ENCODE peak calls at places on chromosomes 11 and 22, in nine cellular contexts. R is thoracic aorta, L is pancreas, H is left lung, T is uterus, Q is heart right ventricle, I is vagina, N is WERI-Rb-1, M is fibroblast of lung. X is an unnamed sample.

GRCh38 chr11:36296925-36297604 is 977 bp downstream of the PRR5L start:
- DNase-seq in R (no peak), L (no peak), H (no peak), T (no peak), Q (no peak), I (no peak), N (no peak), M (peak; percentile 98), X (no peak)

GRCh38 chr22:35328472-35328885 is 28.8 kb downstream of the TOM1 start:
- DNase-seq in R (no peak), L (peak; percentile 90), H (peak; percentile 65), T (no peak), Q (no peak), I (no peak), N (no peak), M (no peak), X (no peak)

GRCh38 chr11:35288817-35289541 is 130.4 kb downstream of the SLC1A2 start:
- DNase-seq in R (no peak), L (no peak), H (no peak), T (no peak), Q (no peak), I (no peak), N (no peak), M (peak; percentile 79), X (no peak)

GRCh38 chr11:36500315-36500721 is 9.8 kb downstream of the TRAF6 start:
- DNase-seq in R (peak; percentile 21), L (no peak), H (no peak), T (no peak), Q (peak; percentile 40), I (no peak), N (no peak), M (peak; percentile 89), X (no peak)

GRCh38 chr11:21104641-21105040 is 435.3 kb downstream of the NELL1 start:
- DNase-seq in R (no peak), L (no peak), H (no peak), T (no peak), Q (no peak), I (no peak), N (no peak), M (no peak), X (no peak)

GRCh38 chr22:46007848-46008261 is 30.9 kb upstream of the WNT7B start:
- DNase-seq in R (peak; percentile 78), L (peak; percentile 63), H (no peak), T (peak; percentile 93), Q (peak; percentile 89), I (no peak), N (no peak), M (peak; percentile 90), X (peak; percentile 96)

GRCh38 chr11:77823775-77824174 is 2.8 kb downstream of the AAMDC start:
- DNase-seq in R (no peak), L (no peak), H (no peak), T (no peak), Q (no peak), I (no peak), N (no peak), M (peak; percentile 58), X (no peak)

GRCh38 chr11:68383976-68384501 is 71.6 kb downstream of the LRP5 start:
- DNase-seq in R (peak; percentile 55), L (peak; percentile 42), H (peak; percentile 51), T (peak; percentile 72), Q (peak; percentile 75), I (no peak), N (peak; percentile 73), M (peak; percentile 46), X (no peak)

GRCh38 chr11:33507967-33508366 is 192.7 kb downstream of the C11orf91 start:
- DNase-seq in R (no peak), L (peak; percentile 6), H (no peak), T (no peak), Q (no peak), I (no peak), N (peak; percentile 38), M (peak; percentile 57), X (no peak)

GRCh38 chr22:24134090-24134846 is 47.0 kb upstream of the SUSD2 start:
- DNase-seq in R (no peak), L (no peak), H (peak; percentile 72), T (peak; percentile 37), Q (peak; percentile 49), I (no peak), N (no peak), M (peak; percentile 39), X (no peak)

GRCh38 chr11:115522302-115522701 is 18.1 kb upstream of the CADM1 start:
- DNase-seq in R (no peak), L (no peak), H (no peak), T (no peak), Q (no peak), I (no peak), N (no peak), M (no peak), X (no peak)

DNA sequence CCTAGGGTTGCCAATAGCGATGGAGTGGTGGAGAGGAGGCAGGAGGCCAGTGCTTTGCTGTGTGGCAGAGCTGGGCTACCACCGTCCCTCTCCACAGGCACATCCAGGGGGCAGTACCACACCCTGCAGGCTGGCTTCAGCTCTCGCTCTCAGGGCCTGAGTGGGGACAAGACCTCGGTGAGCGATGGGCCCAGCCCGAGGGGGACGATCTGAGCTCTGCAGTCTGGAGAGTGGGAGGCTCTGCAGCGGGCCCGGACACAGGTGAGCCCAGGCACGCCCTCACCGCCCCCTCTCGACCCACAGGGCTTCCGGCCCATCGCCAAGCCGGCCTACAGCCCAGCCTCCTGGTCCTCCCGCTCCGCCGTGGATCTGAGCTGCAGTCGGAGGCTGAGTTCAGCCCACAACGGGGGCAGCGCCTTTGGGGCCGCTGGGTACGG is 2.5 kb downstream of the PKP3 start:
- DNase-seq in R (no peak), L (no peak), H (no peak), T (no peak), Q (no peak), I (no peak), N (peak; percentile 37), M (peak; percentile 33), X (no peak)
- TF ChIP-seq CTCF in R (no peak), L (no peak), H (no peak), T (no peak), Q (peak; percentile 22), I (no peak), N (peak; percentile 63), M (peak; percentile 33), X (no peak)

GRCh38 chr22:25146906-25147754 is 52.5 kb upstream of the CRYBB3 start:
- DNase-seq in R (no peak), L (no peak), H (no peak), T (no peak), Q (no peak), I (no peak), N (no peak), M (no peak), X (no peak)

GRCh38 chr22:25144522-25144921 is 55.1 kb upstream of the CRYBB3 start:
- DNase-seq in R (no peak), L (no peak), H (no peak), T (no peak), Q (no peak), I (no peak), N (no peak), M (no peak), X (no peak)

GRCh38 chr22:25148149-25148691 is 51.4 kb upstream of the CRYBB3 start:
- DNase-seq in R (no peak), L (no peak), H (no peak), T (no peak), Q (peak; percentile 28), I (no peak), N (no peak), M (no peak), X (no peak)

GRCh38 chr22:25146311-25146710 is 53.3 kb upstream of the CRYBB3 start:
- DNase-seq in R (no peak), L (no peak), H (no peak), T (no peak), Q (no peak), I (no peak), N (no peak), M (no peak), X (no peak)

GRCh38 chr22:25149014-25149413 is 50.6 kb upstream of the CRYBB3 start:
- DNase-seq in R (no peak), L (no peak), H (no peak), T (no peak), Q (no peak), I (no peak), N (no peak), M (no peak), X (no peak)
- H3K27ac ChIP-seq in R (no peak overlapping the region), L (no peak overlapping the region), H (peak overlapping the region; percentile 7), T (no peak overlapping the region), Q (no peak overlapping the region), I (no peak overlapping the region), N (no peak overlapping the region), M (no peak overlapping the region), X (no peak overlapping the region)

DNA sequence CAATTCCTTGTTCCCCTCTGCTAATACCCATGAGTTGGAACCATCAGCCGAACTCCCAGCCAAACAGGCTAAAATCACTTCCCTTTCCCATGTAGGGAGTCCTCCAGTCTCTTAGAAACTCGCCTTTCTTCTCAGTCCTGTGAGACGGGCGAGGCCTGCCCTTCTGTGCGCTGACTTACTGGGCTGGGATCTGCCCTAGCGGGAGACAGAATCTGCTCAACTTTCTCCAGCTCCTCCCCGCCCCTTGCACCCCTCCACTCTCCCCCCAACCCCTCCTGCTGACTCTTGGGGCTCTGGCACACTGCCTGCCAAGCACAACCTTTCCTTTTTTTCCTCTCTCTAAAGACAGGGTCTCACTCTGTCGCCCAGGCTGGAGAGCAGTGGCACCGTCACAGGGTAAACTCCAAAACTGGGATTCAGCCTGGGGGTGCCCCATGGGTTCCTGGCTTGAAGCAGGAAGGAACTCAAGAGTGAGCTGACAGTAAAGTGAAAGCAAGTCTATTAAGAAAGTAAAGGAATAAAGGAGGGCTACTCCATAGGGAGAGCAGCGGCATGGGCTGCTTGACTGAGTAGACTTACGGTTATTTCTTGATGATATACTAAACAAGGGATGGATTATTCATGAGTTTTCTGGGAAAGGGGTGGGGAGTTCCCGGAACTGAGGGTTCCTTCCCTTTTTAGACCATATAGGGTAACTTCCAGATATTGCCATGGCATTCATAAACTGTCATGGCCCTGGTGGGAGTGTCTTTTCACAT is 53.1 kb upstream of the EMID1 start:
- DNase-seq in R (peak; percentile 18), L (no peak), H (peak; percentile 57), T (no peak), Q (peak; percentile 47), I (no peak), N (no peak), M (no peak), X (no peak)
- H3K4me3 ChIP-seq in R (peak overlapping the region; percentile 52), L (no peak overlapping the region), H (peak overlapping the region; percentile 22), T (no peak overlapping the region), Q (no peak overlapping the region), I (no peak overlapping the region), N (no peak overlapping the region), M (no peak overlapping the region), X (peak overlapping the region; percentile 38)

DNA sequence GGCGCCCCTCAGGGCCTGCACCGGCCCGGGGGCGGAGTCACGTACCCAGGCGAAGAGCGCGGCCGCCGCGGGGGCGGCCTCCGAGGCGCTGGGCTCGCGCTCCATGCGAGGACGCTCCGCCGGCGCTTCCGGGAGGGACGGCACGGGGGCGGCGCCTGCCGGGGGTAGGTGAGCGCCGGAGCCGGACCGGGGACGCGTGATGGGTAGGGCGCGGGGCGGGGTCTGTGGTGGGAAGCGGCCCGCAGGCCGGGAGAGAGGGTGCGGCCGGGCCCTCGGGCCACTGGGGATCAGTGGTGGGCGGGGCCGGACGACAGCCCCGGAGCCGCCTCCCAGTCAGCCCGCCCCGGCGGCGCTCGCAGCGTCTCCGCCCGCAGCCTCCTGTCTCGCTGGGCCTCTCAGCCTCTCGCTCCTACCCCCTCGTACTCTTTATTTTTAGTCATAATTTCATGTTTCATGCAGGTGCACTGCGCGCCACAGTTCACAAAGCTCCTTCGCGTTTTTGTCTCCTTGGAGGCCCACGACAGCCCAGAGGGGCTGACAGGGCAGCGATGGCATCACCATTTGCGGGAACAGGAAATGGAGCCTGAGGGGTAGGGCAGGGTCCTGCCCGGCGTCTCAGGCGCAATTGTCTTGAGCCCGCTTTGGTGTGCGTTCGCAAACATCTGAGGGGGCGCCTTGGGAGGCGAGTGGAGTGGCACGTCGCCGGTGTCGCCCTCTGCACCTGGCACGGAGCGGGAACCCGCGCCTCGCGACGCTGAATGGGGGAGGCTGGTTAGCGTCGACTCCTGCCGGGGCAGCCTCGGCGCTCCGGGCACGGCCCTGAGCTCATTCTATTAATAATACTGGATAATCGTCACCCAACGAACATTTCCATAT is at the start of gene SERGEF:
- DNase-seq in R (peak; percentile 91), L (peak; percentile 96), H (peak; percentile 97), T (peak; percentile 89), Q (peak; percentile 86), I (no peak), N (peak; percentile 97), M (peak; percentile 84), X (peak; percentile 93)
- TF ChIP-seq CTCF in R (no peak), L (no peak), H (peak; percentile 46), T (peak; percentile 27), Q (peak; percentile 54), I (no peak), N (no peak), M (no peak), X (no peak)

X was measured in coronary artery.